ENCODE peak calls at places on chromosomes 4 and X, in four cellular contexts. Y is HCT116, L is Panc1, X is endodermal cell. Z is an unnamed sample.

GRCh38 chr4:53744446-53745160 is 153.3 kb upstream of the LNX1 start:
- DNase-seq in Y (no peak), L (no peak), X (peak; percentile 68), Z (no peak)

GRCh38 chrX:24154490-24155034 is 5.0 kb downstream of the ZFX start:
- DNase-seq in Y (no peak), L (no peak), X (no peak), Z (no peak)

GRCh38 chrX:74925210-74926088 is at the start of gene NEXMIF:
- DNase-seq in Y (no peak), L (no peak), X (no peak), Z (no peak)

GRCh38 chr4:77586953-77587383 is 18.7 kb upstream of the CXCL13 start:
- DNase-seq in Y (no peak), L (no peak), X (no peak), Z (no peak)

GRCh38 chrX:134365923-134366322 is 94.0 kb upstream of the HPRT1 start:
- DNase-seq in Y (no peak), L (no peak), X (no peak), Z (no peak)

GRCh38 chr4:152342293-152342692 is 193.6 kb downstream of the FBXW7 start:
- DNase-seq in Y (no peak), L (no peak), X (no peak), Z (no peak)

GRCh38 chr4:11605597-11605996 is 176.9 kb upstream of the HS3ST1 start:
- DNase-seq in Y (no peak), L (no peak), X (no peak), Z (no peak)

GRCh38 chr4:6728320-6729029 is 12.5 kb downstream of the BLOC1S4 start:
- DNase-seq in Y (no peak), L (no peak), X (no peak), Z (no peak)

GRCh38 chr4:61202638-61203495 is 2.7 kb downstream of the ADGRL3 start:
- DNase-seq in Y (no peak), L (no peak), X (peak; percentile 79), Z (no peak)

GRCh38 chrX:41711021-41711667 is 12.8 kb upstream of the GPR82 start:
- DNase-seq in Y (no peak), L (no peak), X (no peak), Z (no peak)

GRCh38 chr4:31647776-31648175 is 927.6 kb downstream of the PCDH7 start:
- DNase-seq in Y (no peak), L (no peak), X (no peak), Z (no peak)

GRCh38 chr4:10272511-10272910 is 155.9 kb upstream of the WDR1 start:
- DNase-seq in Y (no peak), L (no peak), X (no peak), Z (no peak)
- H3K27ac ChIP-seq in Y (no peak overlapping the region), L (no peak overlapping the region), X (no peak overlapping the region), Z (no peak overlapping the region)

GRCh38 chrX:153873282-153874090 is 12.5 kb downstream of the L1CAM start:
- DNase-seq in Y (no peak), L (no peak), X (peak; percentile 69), Z (no peak)

GRCh38 chrX:153874091-153874365 is 11.9 kb downstream of the L1CAM start:
- DNase-seq in Y (no peak), L (no peak), X (no peak), Z (no peak)

GRCh38 chrX:153876112-153876491 is 9.9 kb downstream of the L1CAM start:
- DNase-seq in Y (no peak), L (no peak), X (no peak), Z (no peak)

GRCh38 chrX:153874366-153875125 is 11.4 kb downstream of the L1CAM start:
- DNase-seq in Y (no peak), L (no peak), X (no peak), Z (no peak)

DNA sequence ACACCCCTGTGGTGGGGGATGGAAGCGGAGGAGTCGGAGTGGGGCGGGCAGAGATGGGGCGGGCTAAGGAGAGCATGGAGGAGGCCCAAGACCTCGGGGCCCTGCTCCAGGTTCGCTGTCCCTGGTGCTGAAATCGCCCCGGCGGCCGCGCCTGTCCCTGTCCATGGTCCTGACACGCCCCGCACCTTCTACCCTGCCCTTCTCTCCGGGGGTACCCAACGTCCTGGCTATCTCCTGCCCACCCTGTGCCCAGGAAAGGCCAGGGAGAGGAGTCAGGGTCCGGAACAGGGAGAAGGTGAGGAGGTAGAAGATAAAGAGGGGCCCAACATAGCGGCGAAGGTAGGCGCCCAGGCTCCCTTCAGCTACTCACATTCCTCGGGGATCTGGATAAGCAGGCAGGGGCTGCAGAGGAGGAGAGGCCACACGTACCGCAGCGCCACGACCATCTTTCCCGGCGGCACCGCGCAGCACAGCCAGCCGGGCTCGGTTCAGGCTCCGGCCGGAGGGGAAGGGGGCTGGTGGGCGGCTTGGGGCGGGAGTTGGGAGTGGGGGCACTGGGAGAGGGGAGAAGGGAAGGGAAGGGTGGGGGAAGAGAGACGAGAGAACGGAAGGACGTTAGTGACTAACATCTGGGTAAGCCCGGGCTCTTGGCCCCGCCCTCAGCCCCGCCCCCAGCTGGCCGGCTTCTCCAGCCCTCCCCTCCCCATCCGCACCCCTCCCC is 10.4 kb downstream of the L1CAM start:
- DNase-seq in Y (no peak), L (no peak), X (peak; percentile 91), Z (peak; percentile 30)
- H3K27ac ChIP-seq in Y (no peak overlapping the region), L (no peak overlapping the region), X (no peak overlapping the region), Z (no peak overlapping the region)

GRCh38 chrX:149504915-149505651 is at the start of gene IDS:
- DNase-seq in Y (peak; percentile 68), L (no peak), X (peak; percentile 93), Z (peak; percentile 85)

GRCh38 chrX:149506349-149506748 is 1.2 kb upstream of the IDS start:
- DNase-seq in Y (no peak), L (no peak), X (no peak), Z (no peak)

GRCh38 chrX:149508467-149508866 is 3.4 kb upstream of the IDS start:
- DNase-seq in Y (no peak), L (no peak), X (no peak), Z (no peak)

GRCh38 chrX:149504226-149504914 is 736 bp downstream of the IDS start:
- DNase-seq in Y (no peak), L (no peak), X (peak; percentile 81), Z (no peak)

GRCh38 chrX:149505671-149506070 is 565 bp upstream of the IDS start:
- DNase-seq in Y (no peak), L (no peak), X (no peak), Z (no peak)
- H3K27ac ChIP-seq in Y (no peak overlapping the region), L (no peak overlapping the region), X (no peak overlapping the region), Z (peak overlapping the region; percentile 26)

DNA sequence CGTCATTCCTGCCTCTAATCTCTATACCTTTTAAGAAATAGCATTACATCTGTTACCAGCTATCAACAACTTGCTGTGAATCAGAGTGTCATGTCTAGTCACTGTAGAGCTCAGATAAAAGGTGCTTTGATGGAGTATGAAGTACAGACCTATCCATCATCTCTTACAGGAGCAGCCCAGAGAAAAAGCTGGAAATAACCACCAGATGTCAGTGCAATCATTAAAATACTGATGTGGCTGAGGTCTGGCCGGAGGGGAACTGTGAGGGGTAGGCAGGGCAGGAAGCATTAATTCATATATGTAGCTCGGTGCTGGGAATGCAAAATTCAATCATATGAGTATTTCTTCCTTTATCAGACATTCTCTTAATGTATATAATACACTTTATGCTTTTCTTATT is 100.6 kb downstream of the AKAP4 start:
- DNase-seq in Y (no peak), L (no peak), X (peak; percentile 53), Z (no peak)
- H3K27ac ChIP-seq in Y (no peak overlapping the region), L (no peak overlapping the region), X (no peak overlapping the region), Z (no peak overlapping the region)

GRCh38 chr4:74618166-74618565 is 173.2 kb downstream of the AREG start:
- DNase-seq in Y (no peak), L (no peak), X (no peak), Z (no peak)

GRCh38 chr4:74623041-74623440 is 171.3 kb downstream of the BTC start:
- DNase-seq in Y (peak; percentile 82), L (peak; percentile 51), X (peak; percentile 63), Z (no peak)

GRCh38 chr4:74621616-74622015 is 172.7 kb downstream of the BTC start:
- DNase-seq in Y (no peak), L (no peak), X (no peak), Z (no peak)

GRCh38 chr4:74618659-74619058 is 173.7 kb downstream of the AREG start:
- DNase-seq in Y (no peak), L (no peak), X (no peak), Z (no peak)

DNA sequence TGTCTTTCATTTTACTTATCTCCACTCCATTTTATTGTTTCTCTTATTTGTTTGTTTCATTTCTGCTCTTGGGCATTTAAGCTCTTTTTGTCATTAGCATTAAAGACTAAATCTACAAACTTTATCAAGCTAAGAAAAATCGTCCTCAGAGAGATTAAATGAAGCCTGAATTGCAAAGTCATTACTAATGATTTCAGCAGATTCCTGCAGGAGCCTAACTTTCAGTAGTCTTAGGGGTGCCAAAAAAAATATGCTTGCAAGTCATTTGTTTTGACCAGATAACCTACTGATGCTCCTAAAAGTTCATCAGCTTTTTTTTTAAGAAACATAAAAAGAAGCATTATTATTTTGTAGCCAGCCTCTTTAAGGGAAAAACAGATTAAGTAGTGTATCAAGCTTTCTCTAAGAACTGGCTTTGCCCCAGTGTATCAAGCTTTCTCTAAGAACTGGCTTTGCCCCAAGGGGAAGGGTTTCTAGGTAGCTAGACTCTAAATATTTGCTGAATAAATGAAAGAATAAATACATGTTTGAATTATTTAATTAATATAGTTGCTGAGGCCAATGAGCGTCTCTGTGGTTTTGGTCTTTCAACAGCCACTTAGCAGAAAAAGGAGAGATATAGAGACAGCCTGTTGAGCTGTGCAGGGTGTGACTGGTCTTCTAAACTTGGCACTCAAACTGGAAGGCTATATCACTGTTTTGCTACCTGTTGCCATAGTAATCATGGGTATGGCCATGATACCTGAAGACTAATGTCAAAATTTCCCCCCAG is 174.2 kb downstream of the BTC start:
- DNase-seq in Y (no peak), L (no peak), X (no peak), Z (no peak)
- H3K27ac ChIP-seq in Y (peak overlapping the region; percentile 94), L (no peak overlapping the region), X (no peak overlapping the region), Z (no peak overlapping the region)